ENCODE peak calls at places on chromosomes 4 and X, in six cellular contexts. One of them, this sample, is unnamed.

GRCh38 chr4:46441116-46441859 is 51.4 kb upstream of the GABRA2 start:
- DNase-seq in GM23338: no peak
- DNase-seq in HCT116: no peak
- DNase-seq in CD4-positive, alpha-beta memory T cell: no peak
- DNase-seq in caudate nucleus: no peak
- DNase-seq in heart right ventricle: no peak
- DNase-seq in this sample: no peak

GRCh38 chr4:8402640-8403039 is 37.9 kb downstream of the ACOX3 start:
- DNase-seq in GM23338: no peak
- DNase-seq in HCT116: no peak
- DNase-seq in CD4-positive, alpha-beta memory T cell: no peak
- DNase-seq in caudate nucleus: no peak
- DNase-seq in heart right ventricle: peak
- DNase-seq in this sample: no peak

GRCh38 chr4:85402371-85402770 is 72.6 kb upstream of the ARHGAP24 start:
- DNase-seq in GM23338: no peak
- DNase-seq in HCT116: no peak
- DNase-seq in CD4-positive, alpha-beta memory T cell: no peak
- DNase-seq in caudate nucleus: no peak
- DNase-seq in heart right ventricle: no peak
- DNase-seq in this sample: peak

GRCh38 chr4:38387348-38387747 is 276.7 kb upstream of the KLF3 start:
- DNase-seq in GM23338: no peak
- DNase-seq in HCT116: no peak
- DNase-seq in CD4-positive, alpha-beta memory T cell: no peak
- DNase-seq in caudate nucleus: no peak
- DNase-seq in heart right ventricle: peak
- DNase-seq in this sample: no peak

GRCh38 chr4:47914219-47914925 is at the start of gene NFXL1:
- DNase-seq in GM23338: peak
- DNase-seq in HCT116: peak
- DNase-seq in CD4-positive, alpha-beta memory T cell: peak
- DNase-seq in caudate nucleus: peak
- DNase-seq in heart right ventricle: peak
- DNase-seq in this sample: peak

GRCh38 chr4:78227411-78228057 is 170.4 kb downstream of the FRAS1 start:
- DNase-seq in GM23338: no peak
- DNase-seq in HCT116: no peak
- DNase-seq in CD4-positive, alpha-beta memory T cell: no peak
- DNase-seq in caudate nucleus: no peak
- DNase-seq in heart right ventricle: no peak
- DNase-seq in this sample: no peak

GRCh38 chrX:150564838-150565237 is 3.6 kb upstream of the MTM1 start:
- DNase-seq in GM23338: no peak
- DNase-seq in HCT116: no peak
- DNase-seq in CD4-positive, alpha-beta memory T cell: no peak
- DNase-seq in caudate nucleus: no peak
- DNase-seq in heart right ventricle: no peak
- DNase-seq in this sample: no peak

GRCh38 chr4:89337678-89338077 is 30.1 kb upstream of the GPRIN3 start:
- DNase-seq in GM23338: no peak
- DNase-seq in HCT116: no peak
- DNase-seq in CD4-positive, alpha-beta memory T cell: peak
- DNase-seq in caudate nucleus: no peak
- DNase-seq in heart right ventricle: no peak
- DNase-seq in this sample: no peak

GRCh38 chrX:101462892-101463291 is 22.4 kb upstream of the ARMCX4 start:
- DNase-seq in GM23338: peak
- DNase-seq in HCT116: peak
- DNase-seq in CD4-positive, alpha-beta memory T cell: no peak
- DNase-seq in caudate nucleus: no peak
- DNase-seq in heart right ventricle: no peak
- DNase-seq in this sample: no peak

GRCh38 chrX:102546818-102547493 is 30.4 kb upstream of the TMSB15A start:
- DNase-seq in GM23338: no peak
- DNase-seq in HCT116: no peak
- DNase-seq in CD4-positive, alpha-beta memory T cell: no peak
- DNase-seq in caudate nucleus: no peak
- DNase-seq in heart right ventricle: no peak
- DNase-seq in this sample: no peak

GRCh38 chrX:6448003-6448402 is 86.9 kb downstream of the VCX3A start:
- DNase-seq in GM23338: no peak
- DNase-seq in HCT116: no peak
- DNase-seq in CD4-positive, alpha-beta memory T cell: no peak
- DNase-seq in caudate nucleus: no peak
- DNase-seq in heart right ventricle: no peak
- DNase-seq in this sample: no peak

GRCh38 chrX:134688181-134688580 is 29.9 kb upstream of the PLAC1 start:
- DNase-seq in GM23338: no peak
- DNase-seq in HCT116: no peak
- DNase-seq in CD4-positive, alpha-beta memory T cell: no peak
- DNase-seq in caudate nucleus: no peak
- DNase-seq in heart right ventricle: no peak
- DNase-seq in this sample: no peak

GRCh38 chr4:182807346-182807745 is 109.8 kb downstream of the DCTD start:
- DNase-seq in GM23338: peak
- DNase-seq in HCT116: no peak
- DNase-seq in CD4-positive, alpha-beta memory T cell: no peak
- DNase-seq in caudate nucleus: no peak
- DNase-seq in heart right ventricle: no peak
- DNase-seq in this sample: no peak

GRCh38 chr4:184453402-184454160 is 20.8 kb downstream of the IRF2 start:
- DNase-seq in GM23338: peak
- DNase-seq in HCT116: no peak
- DNase-seq in CD4-positive, alpha-beta memory T cell: peak
- DNase-seq in caudate nucleus: no peak
- DNase-seq in heart right ventricle: no peak
- DNase-seq in this sample: peak

GRCh38 chr4:37567781-37568180 is 118.4 kb downstream of the RELL1 start:
- DNase-seq in GM23338: no peak
- DNase-seq in HCT116: no peak
- DNase-seq in CD4-positive, alpha-beta memory T cell: no peak
- DNase-seq in caudate nucleus: no peak
- DNase-seq in heart right ventricle: no peak
- DNase-seq in this sample: no peak

GRCh38 chr4:16253127-16253960 is 27.1 kb upstream of the TAPT1 start:
- DNase-seq in GM23338: no peak
- DNase-seq in HCT116: no peak
- DNase-seq in CD4-positive, alpha-beta memory T cell: no peak
- DNase-seq in caudate nucleus: no peak
- DNase-seq in heart right ventricle: no peak
- DNase-seq in this sample: peak

GRCh38 chr4:152843476-152844107 is 63.8 kb downstream of the ARFIP1 start:
- DNase-seq in GM23338: no peak
- DNase-seq in HCT116: no peak
- DNase-seq in CD4-positive, alpha-beta memory T cell: no peak
- DNase-seq in caudate nucleus: no peak
- DNase-seq in heart right ventricle: no peak
- DNase-seq in this sample: no peak

GRCh38 chrX:125757794-125758564 is 408.1 kb downstream of the DCAF12L2 start:
- DNase-seq in GM23338: no peak
- DNase-seq in HCT116: no peak
- DNase-seq in CD4-positive, alpha-beta memory T cell: no peak
- DNase-seq in caudate nucleus: no peak
- DNase-seq in heart right ventricle: peak
- DNase-seq in this sample: no peak

GRCh38 chr4:94256833-94257232 is 49.2 kb downstream of the SMARCAD1 start:
- DNase-seq in GM23338: no peak
- DNase-seq in HCT116: no peak
- DNase-seq in CD4-positive, alpha-beta memory T cell: no peak
- DNase-seq in caudate nucleus: no peak
- DNase-seq in heart right ventricle: no peak
- DNase-seq in this sample: no peak

GRCh38 chr4:73019462-73020047 is 50.0 kb downstream of the COX18 start:
- DNase-seq in GM23338: peak
- DNase-seq in HCT116: peak
- DNase-seq in CD4-positive, alpha-beta memory T cell: peak
- DNase-seq in caudate nucleus: no peak
- DNase-seq in heart right ventricle: no peak
- DNase-seq in this sample: no peak

GRCh38 chrX:19885732-19886131 is 1.7 kb downstream of the SH3KBP1 start:
- DNase-seq in GM23338: no peak
- DNase-seq in HCT116: no peak
- DNase-seq in CD4-positive, alpha-beta memory T cell: no peak
- DNase-seq in caudate nucleus: no peak
- DNase-seq in heart right ventricle: no peak
- DNase-seq in this sample: no peak

GRCh38 chrX:19889582-19890342 is 2.4 kb upstream of the SH3KBP1 start:
- DNase-seq in GM23338: no peak
- DNase-seq in HCT116: peak
- DNase-seq in CD4-positive, alpha-beta memory T cell: peak
- DNase-seq in caudate nucleus: no peak
- DNase-seq in heart right ventricle: no peak
- DNase-seq in this sample: peak

GRCh38 chrX:19886375-19886774 is 1.0 kb downstream of the SH3KBP1 start:
- DNase-seq in GM23338: peak
- DNase-seq in HCT116: no peak
- DNase-seq in CD4-positive, alpha-beta memory T cell: no peak
- DNase-seq in caudate nucleus: no peak
- DNase-seq in heart right ventricle: no peak
- DNase-seq in this sample: no peak

GRCh38 chrX:19888419-19888879 is 1.0 kb upstream of the SH3KBP1 start:
- DNase-seq in GM23338: peak
- DNase-seq in HCT116: peak
- DNase-seq in CD4-positive, alpha-beta memory T cell: peak
- DNase-seq in caudate nucleus: no peak
- DNase-seq in heart right ventricle: no peak
- DNase-seq in this sample: no peak

DNA sequence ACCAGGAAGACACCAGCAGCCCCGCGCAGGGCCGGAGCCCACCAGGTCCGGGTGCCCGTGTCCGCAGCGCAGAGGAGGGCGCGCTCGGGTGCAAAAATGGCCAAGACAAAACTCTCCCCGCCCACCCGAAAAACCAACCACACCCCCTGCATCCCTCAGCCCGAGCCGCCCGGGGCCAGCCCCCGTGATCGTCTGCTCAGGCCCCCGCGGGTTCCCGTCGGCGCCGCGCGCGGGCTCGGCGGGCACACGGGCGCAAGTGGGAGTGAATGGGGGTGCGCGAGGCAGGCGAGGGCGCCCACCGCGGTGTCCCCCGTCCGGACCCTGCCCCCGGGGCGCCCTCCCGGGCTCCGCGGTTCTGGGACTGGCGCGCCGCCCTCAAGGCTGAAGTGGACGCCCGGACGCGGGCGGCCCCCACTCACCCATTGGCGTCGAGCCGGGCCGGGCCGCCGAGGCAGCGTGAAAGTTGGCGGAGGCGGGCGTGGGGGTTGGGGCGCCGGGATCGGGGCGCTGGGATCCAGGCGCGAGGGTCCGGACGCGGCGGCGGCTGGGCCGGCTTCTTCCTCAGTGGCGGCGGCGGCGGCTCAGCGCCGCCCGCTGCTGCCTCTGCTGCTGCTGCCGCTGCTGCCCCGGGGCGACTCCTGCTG is 390 bp downstream of the SH3KBP1 start:
- DNase-seq in GM23338: peak
- DNase-seq in HCT116: no peak
- DNase-seq in CD4-positive, alpha-beta memory T cell: no peak
- DNase-seq in caudate nucleus: no peak
- DNase-seq in heart right ventricle: no peak
- DNase-seq in this sample: no peak
- H3K27ac ChIP-seq in GM23338: no peak
- H3K27ac ChIP-seq in HCT116: peak
- H3K27ac ChIP-seq in CD4-positive, alpha-beta memory T cell: peak
- H3K27ac ChIP-seq in caudate nucleus: no peak
- H3K27ac ChIP-seq in heart right ventricle: peak
- H3K27ac ChIP-seq in this sample: peak

DNA sequence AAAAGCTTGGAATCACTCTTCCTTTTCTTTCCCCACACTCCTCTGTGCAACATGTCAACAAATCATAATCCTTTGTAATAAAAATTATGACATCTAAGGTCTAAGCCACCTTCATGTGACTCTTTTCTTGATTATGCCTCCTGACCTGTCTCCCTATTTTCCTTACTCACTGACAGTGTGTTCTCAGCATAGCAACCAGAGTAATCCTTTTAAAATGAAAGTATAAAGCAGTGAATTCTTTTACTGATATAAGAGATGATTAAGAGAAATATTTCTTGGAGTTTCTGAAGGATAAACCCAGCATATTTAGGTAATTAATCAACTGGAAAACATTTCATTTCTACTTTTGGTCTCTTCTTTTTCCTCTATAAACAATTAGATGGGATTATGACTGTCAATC is 44.7 kb downstream of the USO1 start:
- DNase-seq in GM23338: no peak
- DNase-seq in HCT116: no peak
- DNase-seq in CD4-positive, alpha-beta memory T cell: no peak
- DNase-seq in caudate nucleus: no peak
- DNase-seq in heart right ventricle: no peak
- DNase-seq in this sample: no peak
- H3K27ac ChIP-seq in GM23338: no peak
- H3K27ac ChIP-seq in HCT116: no peak
- H3K27ac ChIP-seq in CD4-positive, alpha-beta memory T cell: no peak
- H3K27ac ChIP-seq in caudate nucleus: no peak
- H3K27ac ChIP-seq in heart right ventricle: no peak
- H3K27ac ChIP-seq in this sample: no peak

GRCh38 chr4:19304028-19304427 is 947.7 kb upstream of the SLIT2 start:
- DNase-seq in GM23338: no peak
- DNase-seq in HCT116: no peak
- DNase-seq in CD4-positive, alpha-beta memory T cell: no peak
- DNase-seq in caudate nucleus: no peak
- DNase-seq in heart right ventricle: no peak
- DNase-seq in this sample: no peak

GRCh38 chr4:19293080-19293479 is 958.6 kb upstream of the SLIT2 start:
- DNase-seq in GM23338: no peak
- DNase-seq in HCT116: no peak
- DNase-seq in CD4-positive, alpha-beta memory T cell: no peak
- DNase-seq in caudate nucleus: no peak
- DNase-seq in heart right ventricle: no peak
- DNase-seq in this sample: no peak

GRCh38 chr4:19301527-19301926 is 950.2 kb upstream of the SLIT2 start:
- DNase-seq in GM23338: peak
- DNase-seq in HCT116: no peak
- DNase-seq in CD4-positive, alpha-beta memory T cell: no peak
- DNase-seq in caudate nucleus: no peak
- DNase-seq in heart right ventricle: no peak
- DNase-seq in this sample: no peak

GRCh38 chr4:19300213-19300612 is 951.5 kb upstream of the SLIT2 start:
- DNase-seq in GM23338: no peak
- DNase-seq in HCT116: no peak
- DNase-seq in CD4-positive, alpha-beta memory T cell: no peak
- DNase-seq in caudate nucleus: no peak
- DNase-seq in heart right ventricle: no peak
- DNase-seq in this sample: no peak

GRCh38 chr4:19298998-19299397 is 952.7 kb upstream of the SLIT2 start:
- DNase-seq in GM23338: no peak
- DNase-seq in HCT116: no peak
- DNase-seq in CD4-positive, alpha-beta memory T cell: no peak
- DNase-seq in caudate nucleus: no peak
- DNase-seq in heart right ventricle: no peak
- DNase-seq in this sample: no peak
- H3K27ac ChIP-seq in GM23338: no peak
- H3K27ac ChIP-seq in HCT116: no peak
- H3K27ac ChIP-seq in CD4-positive, alpha-beta memory T cell: no peak
- H3K27ac ChIP-seq in caudate nucleus: no peak
- H3K27ac ChIP-seq in heart right ventricle: no peak
- H3K27ac ChIP-seq in this sample: no peak

DNA sequence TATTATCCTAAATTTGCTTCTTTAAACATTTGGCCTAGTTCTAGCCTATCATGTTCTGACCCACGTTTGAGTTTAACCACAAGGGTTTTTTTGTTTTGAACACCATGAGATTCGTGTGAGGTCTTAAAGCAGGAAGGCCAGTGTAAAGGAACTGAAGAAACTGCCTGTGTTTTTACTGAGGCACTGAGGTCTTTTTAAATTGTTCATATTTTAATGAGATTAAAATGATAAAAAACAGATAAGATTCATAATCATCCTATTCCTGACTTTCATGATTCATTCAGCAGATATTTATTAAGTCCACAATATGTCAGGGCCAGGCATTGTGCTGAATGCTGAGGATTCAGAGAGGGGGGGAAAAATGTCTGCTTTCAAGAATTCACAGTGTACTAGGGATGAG is 3.2 kb downstream of the RPS6KA3 start:
- DNase-seq in GM23338: no peak
- DNase-seq in HCT116: no peak
- DNase-seq in CD4-positive, alpha-beta memory T cell: peak
- DNase-seq in caudate nucleus: no peak
- DNase-seq in heart right ventricle: no peak
- DNase-seq in this sample: no peak
- H3K27ac ChIP-seq in GM23338: no peak
- H3K27ac ChIP-seq in HCT116: no peak
- H3K27ac ChIP-seq in CD4-positive, alpha-beta memory T cell: peak
- H3K27ac ChIP-seq in caudate nucleus: no peak
- H3K27ac ChIP-seq in heart right ventricle: no peak
- H3K27ac ChIP-seq in this sample: peak